ENCODE peak calls at places on chromosomes 13 and 19, in four cellular contexts. One of them, this sample, is unnamed.

GRCh38 chr13:26872444-26873173 is 112.0 kb upstream of the GPR12 start:
- DNase-seq in amniotic stem cell: no peak
- DNase-seq in GM20000: peak; percentile 38
- DNase-seq in heart right ventricle: peak; percentile 40
- DNase-seq in this sample: peak; percentile 35

GRCh38 chr19:49683814-49684250 is 5.6 kb upstream of the ADM5 start:
- DNase-seq in amniotic stem cell: no peak
- DNase-seq in GM20000: no peak
- DNase-seq in heart right ventricle: no peak
- DNase-seq in this sample: no peak

GRCh38 chr13:106001443-106001842 is 534.0 kb downstream of the EFNB2 start:
- DNase-seq in GM20000: no peak
- DNase-seq in heart right ventricle: no peak
- DNase-seq in amniotic stem cell: no peak
- DNase-seq in this sample: no peak

GRCh38 chr13:97127842-97128241 is 94.3 kb upstream of the MBNL2 start:
- DNase-seq in GM20000: no peak
- DNase-seq in heart right ventricle: no peak
- DNase-seq in amniotic stem cell: no peak
- DNase-seq in this sample: no peak

GRCh38 chr13:108322206-108322824 is 52.8 kb downstream of the TNFSF13B start:
- DNase-seq in GM20000: peak; percentile 37
- DNase-seq in amniotic stem cell: peak; percentile 26
- DNase-seq in heart right ventricle: no peak
- DNase-seq in this sample: peak; percentile 50

GRCh38 chr13:49936943-49937273 is 768 bp upstream of the SPRYD7 start:
- DNase-seq in GM20000: no peak
- DNase-seq in amniotic stem cell: no peak
- DNase-seq in heart right ventricle: no peak
- DNase-seq in this sample: peak; percentile 8

GRCh38 chr19:34327851-34328250 is 37.1 kb upstream of the GPI start:
- DNase-seq in GM20000: no peak
- DNase-seq in amniotic stem cell: no peak
- DNase-seq in heart right ventricle: peak; percentile 59
- DNase-seq in this sample: no peak

GRCh38 chr13:102769679-102770078 is 3.9 kb downstream of the TEX30 start:
- DNase-seq in GM20000: no peak
- DNase-seq in amniotic stem cell: no peak
- DNase-seq in heart right ventricle: no peak
- DNase-seq in this sample: no peak

GRCh38 chr19:15091918-15092753 is 10.1 kb downstream of the OR1I1 start:
- DNase-seq in amniotic stem cell: peak; percentile 21
- DNase-seq in heart right ventricle: peak; percentile 70
- DNase-seq in GM20000: peak; percentile 58
- DNase-seq in this sample: peak; percentile 69

GRCh38 chr13:92187378-92187989 is 789.1 kb downstream of the GPC5 start:
- DNase-seq in heart right ventricle: no peak
- DNase-seq in amniotic stem cell: no peak
- DNase-seq in GM20000: peak; percentile 38
- DNase-seq in this sample: peak; percentile 46

GRCh38 chr19:56112313-56112709 is 8.8 kb downstream of the ZNF787 start:
- DNase-seq in heart right ventricle: no peak
- DNase-seq in GM20000: peak; percentile 42
- DNase-seq in amniotic stem cell: no peak
- DNase-seq in this sample: no peak

GRCh38 chr19:2255112-2255845 is 938 bp downstream of the JSRP1 start:
- DNase-seq in GM20000: peak; percentile 53
- DNase-seq in amniotic stem cell: no peak
- DNase-seq in heart right ventricle: no peak
- DNase-seq in this sample: no peak

GRCh38 chr19:40601061-40601973 is at the start of gene LTBP4:
- DNase-seq in heart right ventricle: peak; percentile 75
- DNase-seq in amniotic stem cell: no peak
- DNase-seq in GM20000: no peak
- DNase-seq in this sample: peak; percentile 21

GRCh38 chr19:18596752-18597157 is 8.2 kb downstream of the REX1BD start:
- DNase-seq in amniotic stem cell: no peak
- DNase-seq in heart right ventricle: no peak
- DNase-seq in GM20000: peak; percentile 65
- DNase-seq in this sample: peak; percentile 32

GRCh38 chr19:55484571-55485438 is at the start of gene NAT14:
- DNase-seq in amniotic stem cell: peak; percentile 37
- DNase-seq in heart right ventricle: peak; percentile 54
- DNase-seq in GM20000: peak; percentile 96
- DNase-seq in this sample: peak; percentile 70

GRCh38 chr19:35380450-35381124 is 9.7 kb downstream of the GPR42 start:
- DNase-seq in heart right ventricle: no peak
- DNase-seq in amniotic stem cell: no peak
- DNase-seq in GM20000: no peak
- DNase-seq in this sample: no peak

GRCh38 chr19:46759817-46760333 is 13.6 kb upstream of the STRN4 start:
- DNase-seq in amniotic stem cell: peak; percentile 62
- DNase-seq in heart right ventricle: no peak
- DNase-seq in GM20000: no peak
- DNase-seq in this sample: no peak

GRCh38 chr19:21699197-21699596 is 68.2 kb downstream of the ZNF100 start:
- DNase-seq in amniotic stem cell: no peak
- DNase-seq in heart right ventricle: no peak
- DNase-seq in GM20000: no peak
- DNase-seq in this sample: no peak

GRCh38 chr13:40895715-40896184 is 106.3 kb downstream of the SLC25A15 start:
- DNase-seq in GM20000: no peak
- DNase-seq in amniotic stem cell: no peak
- DNase-seq in heart right ventricle: no peak
- DNase-seq in this sample: peak; percentile 74

GRCh38 chr19:20964798-20965197 is 41.7 kb downstream of the ZNF85 start:
- DNase-seq in heart right ventricle: no peak
- DNase-seq in amniotic stem cell: no peak
- DNase-seq in GM20000: no peak
- DNase-seq in this sample: no peak

GRCh38 chr13:26471807-26472206 is 85.7 kb upstream of the WASF3 start:
- DNase-seq in GM20000: no peak
- DNase-seq in amniotic stem cell: no peak
- DNase-seq in heart right ventricle: no peak
- DNase-seq in this sample: no peak

GRCh38 chr19:5587661-5588060 is 19.9 kb upstream of the TINCR start:
- DNase-seq in GM20000: no peak
- DNase-seq in amniotic stem cell: no peak
- DNase-seq in heart right ventricle: no peak
- DNase-seq in this sample: no peak

GRCh38 chr19:28493881-28494280 is 719.1 kb downstream of the UQCRFS1 start:
- DNase-seq in amniotic stem cell: no peak
- DNase-seq in GM20000: no peak
- DNase-seq in heart right ventricle: no peak
- DNase-seq in this sample: no peak

GRCh38 chr19:38650911-38651584 is 3.6 kb downstream of the ACTN4 start:
- DNase-seq in GM20000: no peak
- DNase-seq in heart right ventricle: no peak
- DNase-seq in amniotic stem cell: no peak
- DNase-seq in this sample: peak; percentile 85

GRCh38 chr13:30077338-30077737 is 226.9 kb upstream of the UBL3 start:
- DNase-seq in heart right ventricle: no peak
- DNase-seq in amniotic stem cell: no peak
- DNase-seq in GM20000: no peak
- DNase-seq in this sample: no peak

GRCh38 chr13:62014299-62014698 is 598.6 kb upstream of the PCDH20 start:
- DNase-seq in heart right ventricle: no peak
- DNase-seq in amniotic stem cell: no peak
- DNase-seq in GM20000: no peak
- DNase-seq in this sample: peak; percentile 34

GRCh38 chr19:39696418-39696817 is 7.9 kb upstream of the LGALS14 start:
- DNase-seq in amniotic stem cell: no peak
- DNase-seq in heart right ventricle: no peak
- DNase-seq in GM20000: no peak
- DNase-seq in this sample: peak; percentile 27